ENCODE peak calls at places on chromosomes 2 and 18, in seven cellular contexts. K, N, G, Q, T, H and W are unnamed samples.

GRCh38 chr2:1686784-1687105 is 57.6 kb downstream of the PXDN start:
- DNase-seq in N (no peak), T (no peak), G (peak; percentile 66), Q (no peak), K (no peak), H (no peak), W (no peak)

GRCh38 chr18:11005528-11005927 is 143.8 kb downstream of the PIEZO2 start:
- DNase-seq in N (peak; percentile 24), T (no peak), G (peak; percentile 33), Q (no peak), K (no peak), H (no peak), W (no peak)

GRCh38 chr2:117785740-117786139 is 28.8 kb upstream of the DDX18 start:
- DNase-seq in H (peak; percentile 66), Q (no peak), T (peak; percentile 46), G (peak; percentile 63), K (peak; percentile 19), N (peak; percentile 30), W (peak; percentile 15)

GRCh38 chr2:134657650-134658250 is 61.0 kb downstream of the TMEM163 start:
- DNase-seq in K (no peak), N (no peak), Q (no peak), H (peak; percentile 75), T (no peak), G (no peak), W (no peak)

GRCh38 chr2:196963043-196963442 is 36.5 kb upstream of the PGAP1 start:
- DNase-seq in K (no peak), Q (no peak), T (no peak), G (no peak), N (no peak), H (no peak), W (no peak)

GRCh38 chr2:12587729-12588522 is 128.8 kb upstream of the TRIB2 start:
- DNase-seq in K (peak; percentile 91), N (no peak), Q (no peak), T (no peak), H (peak; percentile 61), G (no peak), W (no peak)

GRCh38 chr2:20539133-20539719 is 92.4 kb downstream of the RHOB start:
- DNase-seq in T (no peak), Q (no peak), K (no peak), N (no peak), H (no peak), G (no peak), W (no peak)

GRCh38 chr2:149068996-149069888 is 30.7 kb downstream of the LYPD6B start:
- DNase-seq in T (no peak), N (no peak), K (peak; percentile 98), H (no peak), G (no peak), Q (no peak), W (no peak)

GRCh38 chr18:212780-213179 is 54.4 kb downstream of the USP14 start:
- DNase-seq in T (no peak), Q (no peak), K (no peak), N (no peak), G (no peak), H (peak; percentile 4), W (no peak)

GRCh38 chr18:8041526-8042111 is 474.5 kb downstream of the PTPRM start:
- DNase-seq in H (no peak), T (no peak), K (no peak), G (no peak), Q (no peak), N (no peak), W (no peak)

GRCh38 chr18:31225668-31226067 is 63.0 kb upstream of the DSC1 start:
- DNase-seq in Q (no peak), N (no peak), T (no peak), K (no peak), H (no peak), G (no peak), W (no peak)

GRCh38 chr18:45628979-45629958 is 14.0 kb downstream of the SLC14A2 start:
- DNase-seq in G (no peak), K (peak; percentile 30), T (no peak), H (peak; percentile 34), Q (no peak), N (no peak), W (no peak)

GRCh38 chr18:48713302-48713701 is 174.5 kb downstream of the CTIF start:
- DNase-seq in H (no peak), T (peak; percentile 54), Q (no peak), K (no peak), G (no peak), N (no peak), W (no peak)

GRCh38 chr2:134408386-134408785 is 154.5 kb downstream of the MGAT5 start:
- DNase-seq in Q (no peak), G (no peak), N (no peak), T (no peak), H (no peak), K (peak; percentile 63), W (no peak)

GRCh38 chr2:200226652-200227426 is 79.7 kb upstream of the SPATS2L start:
- DNase-seq in H (no peak), G (no peak), Q (no peak), N (no peak), T (no peak), K (no peak), W (no peak)

GRCh38 chr2:69797836-69798465 is 31.5 kb upstream of the GMCL1 start:
- DNase-seq in H (no peak), K (peak; percentile 46), G (no peak), N (no peak), Q (no peak), T (no peak), W (no peak)

GRCh38 chr2:184041077-184041476 is 557.3 kb upstream of the ZNF804A start:
- DNase-seq in T (no peak), Q (no peak), K (no peak), G (no peak), N (no peak), H (no peak), W (no peak)

GRCh38 chr2:216796096-216796840 is 63.6 kb downstream of the TNP1 start:
- DNase-seq in T (no peak), K (no peak), G (no peak), Q (no peak), N (no peak), H (no peak), W (no peak)

GRCh38 chr2:207240649-207241048 is 74.9 kb upstream of the KLF7 start:
- DNase-seq in N (no peak), H (peak; percentile 37), T (no peak), G (no peak), K (no peak), Q (no peak), W (no peak)

GRCh38 chr18:44801796-44802195 is 121.1 kb downstream of the SETBP1 start:
- DNase-seq in K (no peak), N (no peak), H (no peak), T (no peak), G (no peak), Q (no peak), W (no peak)

GRCh38 chr2:160506371-160507045 is 12.9 kb upstream of the RBMS1 start:
- DNase-seq in T (no peak), N (no peak), Q (no peak), K (no peak), G (no peak), H (no peak), W (no peak)

GRCh38 chr2:238415893-238416292 is 10.8 kb upstream of the ASB1 start:
- DNase-seq in H (no peak), G (no peak), Q (no peak), K (no peak), T (no peak), N (no peak), W (no peak)

GRCh38 chr2:16094851-16095250 is 154.5 kb downstream of the MYCN start:
- DNase-seq in H (no peak), K (no peak), T (peak; percentile 53), Q (no peak), G (no peak), N (no peak), W (no peak)

GRCh38 chr2:237725661-237726060 is 72.9 kb upstream of the RBM44 start:
- DNase-seq in K (no peak), Q (no peak), H (peak; percentile 1), G (no peak), T (no peak), N (no peak), W (no peak)

GRCh38 chr2:10810175-10811161 is 2.1 kb downstream of the PDIA6 start:
- DNase-seq in K (peak; percentile 19), G (no peak), N (no peak), Q (no peak), T (no peak), H (no peak), W (no peak)

GRCh38 chr18:21803495-21803894 is 62.9 kb downstream of the MIB1 start:
- DNase-seq in K (no peak), T (no peak), Q (no peak), G (no peak), H (no peak), N (no peak), W (no peak)

GRCh38 chr2:117980783-117981676 is 32.8 kb downstream of the CCDC93 start:
- DNase-seq in T (no peak), G (no peak), N (no peak), H (no peak), K (peak; percentile 91), Q (no peak), W (no peak)